ENCODE peak calls at places on chromosomes 12 and 14, in four cellular contexts. One of them, this sample, is unnamed.
A peak's percentile ranks its signal among the peaks of the same experiment; 100 is the strongest.

GRCh38 chr12:111063296-111064026 is 143.1 kb upstream of the MYL2 start:
- DNase-seq in stimulated activated naive CD8-positive, alpha-beta T cell treated with anti-CD3 and anti-CD28 coated beads, Interleukin-15, Interleukin-2, amounts not matched to agents 100 U/mL and 50 U/mL, for 24 hours: no peak
- DNase-seq in immature natural killer cell: no peak
- DNase-seq in WTC11: no peak
- DNase-seq in this sample: no peak

GRCh38 chr14:104721704-104722431 is 2.2 kb upstream of the ADSS1 start:
- DNase-seq in stimulated activated naive CD8-positive, alpha-beta T cell treated with anti-CD3 and anti-CD28 coated beads, Interleukin-15, Interleukin-2, amounts not matched to agents 100 U/mL and 50 U/mL, for 24 hours: no peak
- DNase-seq in immature natural killer cell: no peak
- DNase-seq in WTC11: no peak
- DNase-seq in this sample: no peak

GRCh38 chr14:66070542-66071319 is 415.4 kb upstream of the CCDC196 start:
- DNase-seq in immature natural killer cell: peak; percentile 47
- DNase-seq in WTC11: peak; percentile 91
- DNase-seq in stimulated activated naive CD8-positive, alpha-beta T cell treated with anti-CD3 and anti-CD28 coated beads, Interleukin-15, Interleukin-2, amounts not matched to agents 100 U/mL and 50 U/mL, for 24 hours: peak; percentile 81
- DNase-seq in this sample: peak; percentile 78

GRCh38 chr14:98131406-98131805 is 1140.6 kb downstream of the BCL11B start:
- DNase-seq in immature natural killer cell: peak; percentile 28
- DNase-seq in stimulated activated naive CD8-positive, alpha-beta T cell treated with anti-CD3 and anti-CD28 coated beads, Interleukin-15, Interleukin-2, amounts not matched to agents 100 U/mL and 50 U/mL, for 24 hours: no peak
- DNase-seq in WTC11: no peak
- DNase-seq in this sample: no peak

GRCh38 chr12:10621278-10621677 is 7.9 kb upstream of the MAGOHB start:
- DNase-seq in stimulated activated naive CD8-positive, alpha-beta T cell treated with anti-CD3 and anti-CD28 coated beads, Interleukin-15, Interleukin-2, amounts not matched to agents 100 U/mL and 50 U/mL, for 24 hours: no peak
- DNase-seq in immature natural killer cell: no peak
- DNase-seq in WTC11: no peak
- DNase-seq in this sample: no peak

GRCh38 chr14:105391541-105391940 is 6.8 kb upstream of the TEX22 start:
- DNase-seq in stimulated activated naive CD8-positive, alpha-beta T cell treated with anti-CD3 and anti-CD28 coated beads, Interleukin-15, Interleukin-2, amounts not matched to agents 100 U/mL and 50 U/mL, for 24 hours: no peak
- DNase-seq in immature natural killer cell: no peak
- DNase-seq in WTC11: no peak
- DNase-seq in this sample: no peak

GRCh38 chr14:36996857-36997590 is 175.4 kb downstream of the SLC25A21 start:
- DNase-seq in stimulated activated naive CD8-positive, alpha-beta T cell treated with anti-CD3 and anti-CD28 coated beads, Interleukin-15, Interleukin-2, amounts not matched to agents 100 U/mL and 50 U/mL, for 24 hours: no peak
- DNase-seq in immature natural killer cell: no peak
- DNase-seq in WTC11: no peak
- DNase-seq in this sample: no peak

GRCh38 chr12:27652174-27652763 is 44.0 kb upstream of the REP15 start:
- DNase-seq in WTC11: peak; percentile 41
- DNase-seq in immature natural killer cell: peak; percentile 31
- DNase-seq in stimulated activated naive CD8-positive, alpha-beta T cell treated with anti-CD3 and anti-CD28 coated beads, Interleukin-15, Interleukin-2, amounts not matched to agents 100 U/mL and 50 U/mL, for 24 hours: peak; percentile 44
- DNase-seq in this sample: peak; percentile 92

GRCh38 chr12:11719678-11720099 is 70.2 kb downstream of the ETV6 start:
- DNase-seq in WTC11: no peak
- DNase-seq in stimulated activated naive CD8-positive, alpha-beta T cell treated with anti-CD3 and anti-CD28 coated beads, Interleukin-15, Interleukin-2, amounts not matched to agents 100 U/mL and 50 U/mL, for 24 hours: peak; percentile 62
- DNase-seq in immature natural killer cell: no peak
- DNase-seq in this sample: no peak

GRCh38 chr14:75003250-75004027 is 718 bp downstream of the EIF2B2 start:
- DNase-seq in stimulated activated naive CD8-positive, alpha-beta T cell treated with anti-CD3 and anti-CD28 coated beads, Interleukin-15, Interleukin-2, amounts not matched to agents 100 U/mL and 50 U/mL, for 24 hours: no peak
- DNase-seq in immature natural killer cell: peak; percentile 19
- DNase-seq in WTC11: no peak
- DNase-seq in this sample: peak; percentile 19

GRCh38 chr14:21719841-21720240 is 46.2 kb upstream of the OR4E1 start:
- DNase-seq in WTC11: no peak
- DNase-seq in immature natural killer cell: no peak
- DNase-seq in stimulated activated naive CD8-positive, alpha-beta T cell treated with anti-CD3 and anti-CD28 coated beads, Interleukin-15, Interleukin-2, amounts not matched to agents 100 U/mL and 50 U/mL, for 24 hours: no peak
- DNase-seq in this sample: no peak

GRCh38 chr12:87160848-87161601 is 868.2 kb downstream of the C12orf50 start:
- DNase-seq in WTC11: no peak
- DNase-seq in stimulated activated naive CD8-positive, alpha-beta T cell treated with anti-CD3 and anti-CD28 coated beads, Interleukin-15, Interleukin-2, amounts not matched to agents 100 U/mL and 50 U/mL, for 24 hours: no peak
- DNase-seq in immature natural killer cell: no peak
- DNase-seq in this sample: no peak

GRCh38 chr12:122965851-122966742 is at the start of gene ABCB9:
- DNase-seq in stimulated activated naive CD8-positive, alpha-beta T cell treated with anti-CD3 and anti-CD28 coated beads, Interleukin-15, Interleukin-2, amounts not matched to agents 100 U/mL and 50 U/mL, for 24 hours: peak; percentile 96
- DNase-seq in WTC11: peak; percentile 98
- DNase-seq in immature natural killer cell: peak; percentile 85
- DNase-seq in this sample: peak; percentile 98

GRCh38 chr14:102655154-102655553 is 62.7 kb downstream of the RCOR1 start:
- DNase-seq in immature natural killer cell: no peak
- DNase-seq in stimulated activated naive CD8-positive, alpha-beta T cell treated with anti-CD3 and anti-CD28 coated beads, Interleukin-15, Interleukin-2, amounts not matched to agents 100 U/mL and 50 U/mL, for 24 hours: no peak
- DNase-seq in WTC11: no peak
- DNase-seq in this sample: no peak

GRCh38 chr12:89062996-89063395 is 289.3 kb downstream of the DUSP6 start:
- DNase-seq in immature natural killer cell: no peak
- DNase-seq in WTC11: no peak
- DNase-seq in stimulated activated naive CD8-positive, alpha-beta T cell treated with anti-CD3 and anti-CD28 coated beads, Interleukin-15, Interleukin-2, amounts not matched to agents 100 U/mL and 50 U/mL, for 24 hours: no peak
- DNase-seq in this sample: no peak

This sample was measured in neural progenitor cell.